ENCODE peak calls at places on chromosomes 2 and 18, in seven cellular contexts. H is brain microvascular endothelial cell, L is neural crest cell, B is lower lobe of right lung, Z is WTC11, D is foreskin fibroblast, W is bronchial epithelial cell. K is an unnamed sample.

GRCh38 chr2:11187083-11187619 is 31.9 kb downstream of the SLC66A3 start:
- DNase-seq in H (peak; percentile 61), L (no peak), B (no peak), Z (no peak), D (peak; percentile 77), W (peak; percentile 45), K (peak; percentile 78)

GRCh38 chr2:29532451-29532850 is 388.9 kb downstream of the ALK start:
- DNase-seq in H (no peak), L (no peak), B (no peak), Z (no peak), D (peak; percentile 21), W (no peak), K (no peak)

GRCh38 chr2:96145028-96145939 is at the start of gene DUSP2:
- DNase-seq in H (peak; percentile 22), L (no peak), B (peak; percentile 88), Z (peak; percentile 54), D (peak; percentile 61), W (peak; percentile 31), K (peak; percentile 55)

GRCh38 chr2:61478086-61478485 is 7.2 kb upstream of the USP34 start:
- DNase-seq in H (no peak), L (no peak), B (no peak), Z (no peak), D (no peak), W (no peak), K (no peak)

GRCh38 chr2:144507441-144508161 is 12.3 kb downstream of the ZEB2 start:
- DNase-seq in H (no peak), L (no peak), B (no peak), Z (no peak), D (no peak), W (no peak), K (no peak)

GRCh38 chr2:64651590-64651989 is 2.1 kb downstream of the SERTAD2 start:
- DNase-seq in H (no peak), L (no peak), B (no peak), Z (no peak), D (no peak), W (no peak), K (no peak)

GRCh38 chr2:208807756-208808155 is 401.2 kb downstream of the PTH2R start:
- DNase-seq in H (no peak), L (no peak), B (no peak), Z (no peak), D (no peak), W (peak; percentile 46), K (no peak)

GRCh38 chr2:223549215-223549614 is 52.9 kb downstream of the SCG2 start:
- DNase-seq in H (peak; percentile 78), L (no peak), B (no peak), Z (no peak), D (peak; percentile 98), W (peak; percentile 91), K (peak; percentile 96)

GRCh38 chr2:39737661-39738060 is 41.4 kb downstream of the THUMPD2 start:
- DNase-seq in H (peak; percentile 91), L (no peak), B (no peak), Z (peak; percentile 65), D (peak; percentile 39), W (peak; percentile 27), K (peak; percentile 79)

GRCh38 chr2:145842002-145842401 is 1322.1 kb upstream of the ZEB2 start:
- DNase-seq in H (no peak), L (no peak), B (no peak), Z (no peak), D (no peak), W (peak; percentile 83), K (no peak)

GRCh38 chr2:133787207-133787606 is 218.9 kb upstream of the NCKAP5 start:
- DNase-seq in H (peak; percentile 73), L (no peak), B (no peak), Z (no peak), D (peak; percentile 76), W (peak; percentile 72), K (peak; percentile 64)

GRCh38 chr18:39611381-39612090 is 2045.9 kb upstream of the CELF4 start:
- DNase-seq in H (peak; percentile 14), L (no peak), B (no peak), Z (no peak), D (no peak), W (no peak), K (no peak)

GRCh38 chr18:69308620-69309019 is 92.1 kb upstream of the DOK6 start:
- DNase-seq in H (no peak), L (no peak), B (no peak), Z (no peak), D (no peak), W (no peak), K (no peak)

DNA sequence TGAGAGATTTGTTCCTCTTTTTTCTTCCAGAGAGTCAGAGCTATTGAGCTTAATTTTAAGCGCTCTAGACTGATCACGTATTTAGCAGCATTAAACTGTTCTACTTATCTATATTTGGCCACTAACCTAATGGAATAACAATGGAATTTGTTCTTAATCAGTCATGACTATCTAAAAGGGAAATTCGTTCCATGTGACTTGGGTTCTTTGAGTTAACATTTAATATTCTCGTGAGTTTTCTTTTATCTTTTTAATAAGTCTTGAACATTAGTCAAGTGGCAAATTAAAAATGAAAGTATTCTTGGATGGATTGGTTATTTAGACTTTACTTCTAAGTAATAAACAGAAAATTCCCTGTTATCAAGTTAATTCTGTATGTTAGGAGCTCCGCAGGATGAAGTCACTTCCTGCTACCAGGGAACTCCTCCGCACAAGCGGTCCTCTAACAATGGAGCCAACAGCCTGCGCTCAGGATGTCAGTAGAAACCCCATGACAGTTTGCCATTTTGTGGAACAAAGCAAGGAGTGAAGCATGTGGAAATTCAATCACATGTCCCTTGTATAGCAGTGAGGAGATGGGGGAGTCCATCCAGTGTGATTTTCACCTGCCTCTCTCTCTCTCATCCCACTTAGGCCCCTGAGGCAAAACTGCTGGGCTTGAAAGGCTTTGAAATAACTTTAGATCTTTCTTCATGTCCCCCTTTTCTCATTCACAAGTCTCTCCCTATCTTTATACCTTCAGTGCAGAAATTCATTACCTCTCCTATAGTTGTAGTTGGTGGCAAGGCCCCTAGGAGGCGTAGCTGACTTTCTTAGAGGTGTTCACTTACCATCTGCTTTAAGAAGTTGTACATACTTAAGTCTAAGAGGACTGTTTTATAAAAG is 138.1 kb downstream of the WDR7 start:
- DNase-seq in H (peak; percentile 51), L (no peak), B (no peak), Z (peak; percentile 66), D (no peak), W (peak; percentile 41), K (peak; percentile 25)
- TF ChIP-seq CTCF in H (peak; percentile 81), L (peak; percentile 72), B (peak; percentile 16), Z (peak; percentile 71), D (peak; percentile 46), W (peak; percentile 59), K (peak; percentile 78)

GRCh38 chr2:38465789-38466127 is 88.7 kb upstream of the ATL2 start:
- DNase-seq in H (peak; percentile 21), L (no peak), B (no peak), Z (peak; percentile 59), D (peak; percentile 12), W (peak; percentile 49), K (peak; percentile 3)
- TF ChIP-seq CTCF in H (peak; percentile 73), L (peak; percentile 46), B (peak; percentile 39), Z (peak; percentile 19), D (peak; percentile 44), W (peak; percentile 74), K (peak; percentile 67)

GRCh38 chr2:116435648-116436047 is 1378.8 kb upstream of the DDX18 start:
- DNase-seq in H (no peak), L (no peak), B (no peak), Z (no peak), D (no peak), W (no peak), K (no peak)
- TF ChIP-seq CTCF in H (no peak), L (no peak), B (no peak), Z (no peak), D (no peak), W (no peak), K (no peak)

DNA sequence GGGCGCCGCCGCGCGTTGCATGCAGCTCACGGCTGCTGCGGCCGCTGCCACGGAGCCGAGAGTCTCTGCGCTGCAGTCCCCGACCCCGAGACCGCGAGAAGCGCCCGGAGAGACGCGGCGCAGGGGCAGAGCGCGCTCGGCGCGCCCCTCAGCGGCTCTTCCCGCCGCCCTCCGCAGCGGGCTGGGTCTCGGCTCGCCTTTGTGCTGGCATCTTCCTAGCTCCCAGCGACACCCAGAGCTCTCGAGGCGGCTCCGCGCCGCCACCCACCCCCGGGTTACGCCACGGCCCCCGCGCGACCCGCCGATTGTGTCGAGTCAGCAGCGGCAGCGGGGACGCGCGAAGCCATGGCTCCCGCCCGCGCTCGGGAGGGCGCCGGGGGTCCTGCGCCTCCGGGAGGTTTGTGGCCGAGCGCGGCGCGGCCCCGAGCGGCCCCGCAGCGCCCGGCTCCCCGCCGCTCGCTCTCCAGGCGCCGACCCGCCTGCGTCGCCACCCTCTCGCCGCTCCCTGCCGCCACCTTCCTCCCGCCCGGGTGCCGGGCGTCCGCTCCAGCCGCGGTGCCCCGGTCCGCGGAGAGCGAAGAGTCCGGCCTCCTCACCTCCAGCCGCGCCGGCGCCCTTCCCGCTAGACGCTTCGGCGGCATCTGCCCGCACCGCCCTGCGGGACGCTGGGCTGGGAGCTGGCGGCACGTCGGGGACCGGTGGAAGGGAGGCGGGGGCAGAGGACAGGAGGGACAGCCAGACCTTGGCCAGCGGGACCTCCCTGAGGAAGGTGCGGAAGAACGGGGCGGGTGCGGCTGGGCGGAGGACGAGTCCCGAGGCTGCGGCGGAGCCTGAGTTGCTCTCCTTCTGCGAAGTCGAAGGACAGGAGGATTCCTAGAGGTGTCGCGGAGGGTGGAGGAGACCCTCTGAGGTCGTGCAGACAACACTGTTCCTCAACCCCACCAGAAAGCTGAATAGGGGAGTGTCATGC is 46.3 kb upstream of the CCDC150 start:
- DNase-seq in H (peak; percentile 42), L (peak; percentile 64), B (peak; percentile 50), Z (peak; percentile 61), D (peak; percentile 46), W (no peak), K (peak; percentile 37)
- TF ChIP-seq CTCF in H (no peak), L (no peak), B (no peak), Z (no peak), D (no peak), W (no peak), K (peak; percentile 13)

GRCh38 chr2:122519366-122519765 is 763.9 kb downstream of the TSN start:
- DNase-seq in H (no peak), L (no peak), B (no peak), Z (no peak), D (no peak), W (no peak), K (no peak)
- TF ChIP-seq CTCF in H (peak; percentile 47), L (peak; percentile 36), B (no peak), Z (peak; percentile 39), D (no peak), W (no peak), K (peak; percentile 36)

GRCh38 chr2:219521066-219521880 is 7.0 kb downstream of the ASIC4 start:
- DNase-seq in H (no peak), L (no peak), B (no peak), Z (peak; percentile 80), D (no peak), W (no peak), K (no peak)
- TF ChIP-seq CTCF in H (peak; percentile 95), L (peak; percentile 72), B (peak; percentile 41), Z (peak; percentile 49), D (peak; percentile 79), W (peak; percentile 58), K (peak; percentile 84)

GRCh38 chr2:199485732-199486335 is 28.1 kb upstream of the SATB2 start:
- DNase-seq in H (peak; percentile 56), L (peak; percentile 66), B (peak; percentile 49), Z (peak; percentile 83), D (peak; percentile 21), W (peak; percentile 37), K (peak; percentile 47)
- TF ChIP-seq CTCF in H (peak; percentile 90), L (peak; percentile 71), B (peak; percentile 61), Z (peak; percentile 57), D (peak; percentile 84), W (peak; percentile 56), K (peak; percentile 81)